ENCODE peak calls at places on chromosomes 13 and 19, in five cellular contexts. One of them, this sample, is unnamed.

GRCh38 chr19:27776020-27776419 is 1436.9 kb downstream of the UQCRFS1 start:
- DNase-seq in kidney epithelial cell: no peak
- DNase-seq in GM10248: no peak
- DNase-seq in germinal center: peak; percentile 19
- DNase-seq in NCI-H2081 treated with DMSO at 0.1 percent for 48 hours: no peak
- DNase-seq in this sample: no peak

GRCh38 chr19:49553451-49554271 is 25.9 kb downstream of the RCN3 start:
- DNase-seq in GM10248: no peak
- DNase-seq in kidney epithelial cell: no peak
- DNase-seq in NCI-H2081 treated with DMSO at 0.1 percent for 48 hours: no peak
- DNase-seq in germinal center: no peak
- DNase-seq in this sample: no peak

GRCh38 chr13:35479691-35480090 is 3.2 kb upstream of the MAB21L1 start:
- DNase-seq in kidney epithelial cell: no peak
- DNase-seq in germinal center: no peak
- DNase-seq in GM10248: no peak
- DNase-seq in NCI-H2081 treated with DMSO at 0.1 percent for 48 hours: no peak
- DNase-seq in this sample: no peak

GRCh38 chr13:112198611-112199010 is 131.7 kb downstream of the SOX1 start:
- DNase-seq in kidney epithelial cell: no peak
- DNase-seq in germinal center: no peak
- DNase-seq in NCI-H2081 treated with DMSO at 0.1 percent for 48 hours: no peak
- DNase-seq in GM10248: no peak
- DNase-seq in this sample: no peak

GRCh38 chr19:58361900-58362271 is 665 bp downstream of the ZNF497 start:
- DNase-seq in kidney epithelial cell: no peak
- DNase-seq in NCI-H2081 treated with DMSO at 0.1 percent for 48 hours: no peak
- DNase-seq in germinal center: peak; percentile 44
- DNase-seq in GM10248: peak; percentile 68
- DNase-seq in this sample: no peak

GRCh38 chr13:20118268-20119140 is 42.3 kb downstream of the GJA3 start:
- DNase-seq in kidney epithelial cell: no peak
- DNase-seq in germinal center: peak; percentile 45
- DNase-seq in GM10248: peak; percentile 38
- DNase-seq in NCI-H2081 treated with DMSO at 0.1 percent for 48 hours: no peak
- DNase-seq in this sample: peak; percentile 47

GRCh38 chr19:43476606-43477005 is 11.2 kb upstream of the LYPD3 start:
- DNase-seq in NCI-H2081 treated with DMSO at 0.1 percent for 48 hours: no peak
- DNase-seq in germinal center: no peak
- DNase-seq in GM10248: no peak
- DNase-seq in kidney epithelial cell: peak; percentile 10
- DNase-seq in this sample: no peak

GRCh38 chr13:94254737-94255136 is 224.7 kb downstream of the DCT start:
- DNase-seq in NCI-H2081 treated with DMSO at 0.1 percent for 48 hours: no peak
- DNase-seq in kidney epithelial cell: no peak
- DNase-seq in GM10248: no peak
- DNase-seq in germinal center: no peak
- DNase-seq in this sample: no peak

GRCh38 chr13:99367106-99367616 is 60.0 kb upstream of the GPR183 start:
- DNase-seq in germinal center: no peak
- DNase-seq in NCI-H2081 treated with DMSO at 0.1 percent for 48 hours: no peak
- DNase-seq in kidney epithelial cell: no peak
- DNase-seq in GM10248: no peak
- DNase-seq in this sample: no peak

GRCh38 chr13:108957369-108958012 is 328.1 kb downstream of the MYO16 start:
- DNase-seq in germinal center: no peak
- DNase-seq in GM10248: no peak
- DNase-seq in NCI-H2081 treated with DMSO at 0.1 percent for 48 hours: no peak
- DNase-seq in kidney epithelial cell: peak; percentile 69
- DNase-seq in this sample: no peak

GRCh38 chr19:42086770-42087550 is 11.0 kb downstream of the ZNF574 start:
- DNase-seq in kidney epithelial cell: no peak
- DNase-seq in GM10248: no peak
- DNase-seq in germinal center: no peak
- DNase-seq in NCI-H2081 treated with DMSO at 0.1 percent for 48 hours: no peak
- DNase-seq in this sample: no peak

GRCh38 chr13:21069561-21070004 is 8.2 kb upstream of the LATS2 start:
- DNase-seq in germinal center: no peak
- DNase-seq in NCI-H2081 treated with DMSO at 0.1 percent for 48 hours: no peak
- DNase-seq in GM10248: no peak
- DNase-seq in kidney epithelial cell: peak; percentile 69
- DNase-seq in this sample: peak; percentile 41

GRCh38 chr13:80082396-80083096 is 258.4 kb downstream of the SPRY2 start:
- DNase-seq in kidney epithelial cell: peak; percentile 47
- DNase-seq in NCI-H2081 treated with DMSO at 0.1 percent for 48 hours: no peak
- DNase-seq in GM10248: no peak
- DNase-seq in germinal center: no peak
- DNase-seq in this sample: no peak

GRCh38 chr13:106851251-106851650 is 283.3 kb upstream of the ARGLU1 start:
- DNase-seq in germinal center: no peak
- DNase-seq in GM10248: no peak
- DNase-seq in NCI-H2081 treated with DMSO at 0.1 percent for 48 hours: no peak
- DNase-seq in kidney epithelial cell: no peak
- DNase-seq in this sample: no peak

GRCh38 chr13:46716821-46717220 is 80.1 kb downstream of the ESD start:
- DNase-seq in NCI-H2081 treated with DMSO at 0.1 percent for 48 hours: no peak
- DNase-seq in GM10248: no peak
- DNase-seq in germinal center: no peak
- DNase-seq in kidney epithelial cell: no peak
- DNase-seq in this sample: no peak

GRCh38 chr13:49097374-49097773 is 121.7 kb downstream of the FNDC3A start:
- DNase-seq in NCI-H2081 treated with DMSO at 0.1 percent for 48 hours: peak; percentile 1
- DNase-seq in kidney epithelial cell: no peak
- DNase-seq in GM10248: no peak
- DNase-seq in germinal center: no peak
- DNase-seq in this sample: no peak

GRCh38 chr13:111474136-111475002 is 153.9 kb downstream of the TEX29 start:
- DNase-seq in GM10248: peak; percentile 63
- DNase-seq in germinal center: peak; percentile 21
- DNase-seq in kidney epithelial cell: no peak
- DNase-seq in NCI-H2081 treated with DMSO at 0.1 percent for 48 hours: no peak
- DNase-seq in this sample: no peak

GRCh38 chr13:110390572-110390971 is 83.5 kb downstream of the COL4A2 start:
- DNase-seq in NCI-H2081 treated with DMSO at 0.1 percent for 48 hours: no peak
- DNase-seq in kidney epithelial cell: no peak
- DNase-seq in germinal center: no peak
- DNase-seq in GM10248: no peak
- DNase-seq in this sample: no peak

GRCh38 chr13:29474991-29475390 is 120.5 kb downstream of the SLC7A1 start:
- DNase-seq in germinal center: no peak
- DNase-seq in GM10248: no peak
- DNase-seq in kidney epithelial cell: no peak
- DNase-seq in NCI-H2081 treated with DMSO at 0.1 percent for 48 hours: no peak
- DNase-seq in this sample: no peak

GRCh38 chr13:21365574-21365973 is 93.5 kb downstream of the ZDHHC20 start:
- DNase-seq in germinal center: no peak
- DNase-seq in kidney epithelial cell: no peak
- DNase-seq in GM10248: no peak
- DNase-seq in NCI-H2081 treated with DMSO at 0.1 percent for 48 hours: no peak
- DNase-seq in this sample: no peak

GRCh38 chr13:108113407-108113806 is 101.9 kb downstream of the LIG4 start:
- DNase-seq in GM10248: no peak
- DNase-seq in kidney epithelial cell: no peak
- DNase-seq in NCI-H2081 treated with DMSO at 0.1 percent for 48 hours: no peak
- DNase-seq in germinal center: no peak
- DNase-seq in this sample: no peak